ENCODE peak calls at places on chromosomes 4 and X, in four cellular contexts. B is HepG2, O is SK-N-SH, W is K562. E is an unnamed sample.

GRCh38 chrX:9611436-9612145 is 146.7 kb downstream of the TBL1X start:
- DNase-seq in B (peak), O (peak), W (no peak), E (no peak)

GRCh38 chrX:69149466-69150293 is 15.6 kb downstream of the PJA1 start:
- DNase-seq in B (no peak), O (peak), W (no peak), E (no peak)

GRCh38 chr4:52552778-52553177 is 106.3 kb downstream of the USP46 start:
- DNase-seq in B (no peak), O (no peak), W (no peak), E (no peak)

GRCh38 chr4:1194028-1194900 is 21.9 kb upstream of the SPON2 start:
- DNase-seq in B (no peak), O (peak), W (no peak), E (no peak)

GRCh38 chr4:159107203-159107921 is 4.5 kb downstream of the RAPGEF2 start:
- DNase-seq in B (no peak), O (no peak), W (no peak), E (no peak)

GRCh38 chr4:46994007-46994405 is 625 bp upstream of the GABRA4 start:
- DNase-seq in B (no peak), O (no peak), W (no peak), E (no peak)

GRCh38 chr4:108885211-108885610 is 122.4 kb upstream of the ETNPPL start:
- DNase-seq in B (no peak), O (no peak), W (no peak), E (no peak)

GRCh38 chrX:136761410-136761809 is 19.3 kb downstream of the ARHGEF6 start:
- DNase-seq in B (no peak), O (no peak), W (no peak), E (no peak)

GRCh38 chr4:79030973-79031372 is 91.7 kb upstream of the PAQR3 start:
- DNase-seq in B (no peak), O (peak), W (no peak), E (no peak)

GRCh38 chr4:94892051-94892450 is 134.3 kb downstream of the BMPR1B start:
- DNase-seq in B (no peak), O (no peak), W (no peak), E (no peak)

GRCh38 chr4:102169345-102169744 is 175.9 kb downstream of the SLC39A8 start:
- DNase-seq in B (no peak), O (peak), W (no peak), E (no peak)

GRCh38 chr4:122045533-122045932 is 93.7 kb upstream of the TRPC3 start:
- DNase-seq in B (peak), O (peak), W (no peak), E (no peak)

GRCh38 chr4:27003602-27004238 is 143.1 kb downstream of the STIM2 start:
- DNase-seq in B (no peak), O (no peak), W (no peak), E (no peak)

GRCh38 chr4:180695851-180696250 is 1547.4 kb upstream of the TENM3 start:
- DNase-seq in B (no peak), O (no peak), W (no peak), E (no peak)

GRCh38 chrX:123339201-123339905 is 155.3 kb downstream of the GRIA3 start:
- DNase-seq in B (no peak), O (no peak), W (no peak), E (no peak)

GRCh38 chr4:82493721-82494425 is 63.5 kb downstream of the ENOPH1 start:
- DNase-seq in B (no peak), O (no peak), W (no peak), E (no peak)

GRCh38 chrX:12975999-12976558 is 1.2 kb downstream of the TMSB4X start:
- DNase-seq in B (no peak), O (peak), W (peak), E (no peak)

GRCh38 chr4:99058228-99058627 is 30.4 kb downstream of the ADH5 start:
- DNase-seq in B (no peak), O (no peak), W (no peak), E (no peak)

GRCh38 chr4:1547863-1548637 is 136.1 kb downstream of the FAM53A start:
- DNase-seq in B (no peak), O (no peak), W (no peak), E (no peak)

GRCh38 chrX:10897768-10898167 is 213.4 kb upstream of the HCCS start:
- DNase-seq in B (no peak), O (no peak), W (no peak), E (no peak)

GRCh38 chr4:111693754-111694153 is 451.5 kb upstream of the FAM241A start:
- DNase-seq in B (no peak), O (no peak), W (no peak), E (no peak)

GRCh38 chr4:6216588-6216987 is 16.2 kb upstream of the JAKMIP1 start:
- DNase-seq in B (no peak), O (no peak), W (no peak), E (no peak)

GRCh38 chrX:30607155-30607554 is 29.6 kb upstream of the TASL start:
- DNase-seq in B (no peak), O (no peak), W (no peak), E (no peak)

DNA sequence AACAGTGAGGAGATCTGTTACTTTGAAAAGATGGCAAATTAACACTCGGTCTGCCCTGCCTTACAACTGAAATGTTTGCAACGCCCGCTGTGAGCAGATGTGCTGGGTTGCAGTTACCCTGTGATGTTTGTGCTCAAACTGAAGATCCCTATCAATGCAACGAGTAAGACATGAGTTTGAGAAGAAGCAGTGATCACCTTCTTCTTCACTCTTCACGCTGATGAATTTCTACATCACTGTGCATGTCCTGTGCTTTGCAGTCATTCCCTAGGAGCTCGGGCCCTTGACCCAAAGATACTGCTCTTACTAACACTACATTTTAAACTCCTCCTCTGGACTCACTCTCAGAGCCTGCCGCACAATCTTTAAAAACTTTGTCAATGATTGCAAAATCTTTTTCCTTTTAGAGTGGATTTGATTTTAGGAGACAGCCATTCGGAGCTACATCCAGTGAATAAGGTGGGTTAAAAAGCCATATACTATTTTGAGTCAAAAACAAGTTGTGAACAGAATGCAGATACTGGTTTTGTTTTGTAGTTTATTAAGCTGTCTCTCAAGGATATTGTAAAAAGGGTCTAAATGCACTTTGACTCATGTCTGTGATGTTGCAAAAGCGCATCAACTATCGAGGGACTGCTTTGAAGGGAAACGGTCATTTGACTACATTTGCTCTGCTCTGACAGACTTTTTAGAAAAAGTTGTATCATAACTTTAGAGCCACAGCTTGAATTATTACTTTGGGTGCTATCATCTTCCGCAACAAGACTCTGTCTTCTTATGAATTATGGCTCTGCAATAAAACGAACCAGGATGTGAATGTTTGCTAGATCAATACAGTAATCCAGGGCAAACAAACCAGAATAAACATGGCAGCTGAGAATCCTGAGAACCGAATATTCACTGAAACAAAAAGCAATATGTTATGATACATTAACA is 5.7 kb upstream of the RHOH start:
- DNase-seq in B (peak), O (no peak), W (no peak), E (no peak)
- TF ChIP-seq NFIC in B (peak), O (no peak), W (no peak), E (no peak)

GRCh38 chr4:16264798-16265197 is 38.5 kb upstream of the TAPT1 start:
- DNase-seq in B (peak), O (peak), W (no peak), E (peak)
- TF ChIP-seq NFIC in B (no peak), O (no peak), W (no peak), E (no peak)

DNA sequence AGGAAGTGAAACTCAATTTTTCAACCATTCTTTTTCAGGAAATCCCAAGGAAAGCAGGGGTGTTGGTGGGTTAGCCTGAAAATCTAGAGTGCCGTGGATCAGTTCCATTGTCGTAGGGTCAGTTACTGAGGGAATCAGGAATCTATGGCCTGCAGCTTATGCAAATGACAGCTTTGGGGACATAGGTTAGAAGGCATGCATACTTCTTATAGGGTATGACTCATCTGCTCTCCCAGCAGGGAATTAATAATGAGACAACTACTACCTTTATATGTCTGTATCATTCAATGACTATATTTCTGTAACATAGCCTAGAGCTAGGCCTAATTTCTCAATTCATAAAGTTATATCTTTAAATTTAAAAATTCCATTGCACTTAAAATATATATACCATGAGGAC is 36.6 kb downstream of the ZNF41 start:
- DNase-seq in B (no peak), O (no peak), W (no peak), E (no peak)
- TF ChIP-seq NFIC in B (no peak), O (no peak), W (no peak), E (no peak)

DNA sequence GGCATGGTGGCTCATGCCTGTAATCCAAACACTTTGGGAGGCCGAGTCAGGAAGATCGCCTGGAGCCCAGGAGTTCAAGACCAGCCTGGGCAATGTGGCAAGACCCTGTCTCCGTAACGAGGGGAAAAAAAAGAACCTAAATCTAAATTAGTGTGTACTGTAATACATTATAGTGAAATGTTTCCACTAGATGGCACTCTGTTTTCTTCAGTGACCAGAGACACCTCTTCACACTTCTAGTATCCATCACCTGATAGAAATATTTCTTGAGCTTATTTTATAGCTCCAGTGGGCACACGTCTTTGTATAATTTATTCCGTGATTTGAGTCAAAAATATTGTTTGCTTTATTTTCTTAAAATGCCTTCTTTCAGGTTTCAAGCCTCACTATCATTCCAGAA is 600.9 kb upstream of the DIPK2B start:
- DNase-seq in B (no peak), O (peak), W (no peak), E (no peak)
- TF ChIP-seq NFIC in B (no peak), O (no peak), W (no peak), E (no peak)

GRCh38 chrX:15204130-15204751 is 65.6 kb downstream of the ASB9 start:
- DNase-seq in B (no peak), O (no peak), W (no peak), E (peak)
- TF ChIP-seq NFIC in B (no peak), O (no peak), W (no peak), E (peak)